ENCODE peak calls at places on chromosomes 7 and 10, in eight cellular contexts. One of them, this sample, is unnamed.

GRCh38 chr10:80945267-80945880 is 407.7 kb downstream of the SH2D4B start:
- DNase-seq in activated T-cell treated with anti-CD3 and anti-CD28 coated beads for 1 hour: no peak
- DNase-seq in HT1080: peak; percentile 10
- DNase-seq in skeletal muscle cell: no peak
- DNase-seq in activated CD8-positive, alpha-beta memory T cell treated with anti-CD3 and anti-CD28 coated beads for 48 hours: no peak
- DNase-seq in NCI-H2081 treated with DMSO at 0.1 percent for 48 hours: no peak
- DNase-seq in effector CD4-positive, alpha-beta T cell: no peak
- DNase-seq in nucleus accumbens: no peak
- DNase-seq in this sample: no peak

GRCh38 chr7:6226194-6226799 is 46.1 kb downstream of the CYTH3 start:
- DNase-seq in activated T-cell treated with anti-CD3 and anti-CD28 coated beads for 1 hour: no peak
- DNase-seq in HT1080: no peak
- DNase-seq in skeletal muscle cell: no peak
- DNase-seq in activated CD8-positive, alpha-beta memory T cell treated with anti-CD3 and anti-CD28 coated beads for 48 hours: no peak
- DNase-seq in NCI-H2081 treated with DMSO at 0.1 percent for 48 hours: no peak
- DNase-seq in effector CD4-positive, alpha-beta T cell: no peak
- DNase-seq in nucleus accumbens: no peak
- DNase-seq in this sample: no peak

GRCh38 chr7:150376560-150376959 is 2.6 kb upstream of the ZNF775 start:
- DNase-seq in activated T-cell treated with anti-CD3 and anti-CD28 coated beads for 1 hour: no peak
- DNase-seq in HT1080: no peak
- DNase-seq in skeletal muscle cell: no peak
- DNase-seq in activated CD8-positive, alpha-beta memory T cell treated with anti-CD3 and anti-CD28 coated beads for 48 hours: no peak
- DNase-seq in NCI-H2081 treated with DMSO at 0.1 percent for 48 hours: no peak
- DNase-seq in effector CD4-positive, alpha-beta T cell: no peak
- DNase-seq in nucleus accumbens: no peak
- DNase-seq in this sample: no peak

GRCh38 chr10:132382231-132382922 is 14.6 kb upstream of the PWWP2B start:
- DNase-seq in activated T-cell treated with anti-CD3 and anti-CD28 coated beads for 1 hour: no peak
- DNase-seq in HT1080: peak; percentile 88
- DNase-seq in skeletal muscle cell: no peak
- DNase-seq in activated CD8-positive, alpha-beta memory T cell treated with anti-CD3 and anti-CD28 coated beads for 48 hours: no peak
- DNase-seq in NCI-H2081 treated with DMSO at 0.1 percent for 48 hours: no peak
- DNase-seq in effector CD4-positive, alpha-beta T cell: no peak
- DNase-seq in nucleus accumbens: no peak
- DNase-seq in this sample: no peak

GRCh38 chr10:71918992-71919391 is 45.2 kb upstream of the CHST3 start:
- DNase-seq in activated T-cell treated with anti-CD3 and anti-CD28 coated beads for 1 hour: no peak
- DNase-seq in HT1080: no peak
- DNase-seq in skeletal muscle cell: no peak
- DNase-seq in activated CD8-positive, alpha-beta memory T cell treated with anti-CD3 and anti-CD28 coated beads for 48 hours: no peak
- DNase-seq in NCI-H2081 treated with DMSO at 0.1 percent for 48 hours: no peak
- DNase-seq in effector CD4-positive, alpha-beta T cell: no peak
- DNase-seq in nucleus accumbens: no peak
- DNase-seq in this sample: no peak

GRCh38 chr10:131972474-131973071 is 9.2 kb downstream of the BNIP3 start:
- DNase-seq in activated T-cell treated with anti-CD3 and anti-CD28 coated beads for 1 hour: no peak
- DNase-seq in HT1080: no peak
- DNase-seq in skeletal muscle cell: no peak
- DNase-seq in activated CD8-positive, alpha-beta memory T cell treated with anti-CD3 and anti-CD28 coated beads for 48 hours: no peak
- DNase-seq in NCI-H2081 treated with DMSO at 0.1 percent for 48 hours: no peak
- DNase-seq in effector CD4-positive, alpha-beta T cell: peak; percentile 15
- DNase-seq in nucleus accumbens: no peak
- DNase-seq in this sample: no peak

GRCh38 chr7:27835408-27835807 is 95.4 kb downstream of the TAX1BP1 start:
- DNase-seq in activated T-cell treated with anti-CD3 and anti-CD28 coated beads for 1 hour: no peak
- DNase-seq in HT1080: no peak
- DNase-seq in skeletal muscle cell: no peak
- DNase-seq in activated CD8-positive, alpha-beta memory T cell treated with anti-CD3 and anti-CD28 coated beads for 48 hours: no peak
- DNase-seq in NCI-H2081 treated with DMSO at 0.1 percent for 48 hours: no peak
- DNase-seq in effector CD4-positive, alpha-beta T cell: no peak
- DNase-seq in nucleus accumbens: no peak
- DNase-seq in this sample: no peak

GRCh38 chr10:20059084-20059835 is 243.0 kb downstream of the PLXDC2 start:
- DNase-seq in activated T-cell treated with anti-CD3 and anti-CD28 coated beads for 1 hour: no peak
- DNase-seq in HT1080: no peak
- DNase-seq in skeletal muscle cell: no peak
- DNase-seq in activated CD8-positive, alpha-beta memory T cell treated with anti-CD3 and anti-CD28 coated beads for 48 hours: no peak
- DNase-seq in NCI-H2081 treated with DMSO at 0.1 percent for 48 hours: no peak
- DNase-seq in effector CD4-positive, alpha-beta T cell: no peak
- DNase-seq in nucleus accumbens: no peak
- DNase-seq in this sample: no peak

GRCh38 chr10:1560535-1561192 is 176.7 kb downstream of the ADARB2 start:
- DNase-seq in activated T-cell treated with anti-CD3 and anti-CD28 coated beads for 1 hour: no peak
- DNase-seq in HT1080: no peak
- DNase-seq in skeletal muscle cell: no peak
- DNase-seq in activated CD8-positive, alpha-beta memory T cell treated with anti-CD3 and anti-CD28 coated beads for 48 hours: no peak
- DNase-seq in NCI-H2081 treated with DMSO at 0.1 percent for 48 hours: no peak
- DNase-seq in effector CD4-positive, alpha-beta T cell: no peak
- DNase-seq in nucleus accumbens: no peak
- DNase-seq in this sample: no peak